ENCODE peak calls at places on chromosomes 4 and X, in eight cellular contexts. A is K562, I is HCT116, S is fibroblast of lung, X is IMR-90, K is endothelial cell of umbilical vein, R is HepG2, O is mammary epithelial cell. T is an unnamed sample.

GRCh38 chrX:155071694-155072215 is 447 bp downstream of the BRCC3 start:
- DNase-seq in O (no peak), R (no peak), I (no peak), A (no peak), X (no peak), S (no peak), K (no peak), T (no peak)

GRCh38 chr4:113278324-113278934 is 229.0 kb downstream of the ANK2 start:
- DNase-seq in O (peak), K (peak), R (peak), X (peak), A (peak), S (peak), I (peak), T (peak)

GRCh38 chr4:40193018-40193571 is 3.7 kb upstream of the RHOH start:
- DNase-seq in K (no peak), A (no peak), I (no peak), R (peak), X (no peak), O (no peak), S (no peak), T (peak)

GRCh38 chrX:152641256-152641875 is 3.7 kb downstream of the GABRQ start:
- DNase-seq in R (no peak), A (no peak), K (no peak), O (no peak), X (no peak), I (no peak), S (no peak), T (no peak)

GRCh38 chrX:131792356-131792749 is 230.7 kb upstream of the STK26 start:
- DNase-seq in S (peak), K (no peak), I (no peak), X (peak), O (peak), R (no peak), A (no peak), T (no peak)

GRCh38 chr4:1406946-1407656 is 859 bp upstream of the NKX1-1 start:
- DNase-seq in X (no peak), R (no peak), A (no peak), I (no peak), K (no peak), S (no peak), O (no peak), T (no peak)

GRCh38 chr4:29142708-29143107 is 1577.5 kb upstream of the PCDH7 start:
- DNase-seq in A (no peak), K (no peak), X (no peak), O (no peak), S (no peak), R (no peak), I (no peak), T (no peak)

GRCh38 chr4:6142935-6143602 is 57.3 kb downstream of the JAKMIP1 start:
- DNase-seq in X (no peak), R (no peak), A (no peak), O (no peak), K (no peak), I (no peak), S (no peak), T (no peak)

GRCh38 chr4:26406346-26406975 is 83.8 kb downstream of the CCKAR start:
- DNase-seq in X (peak), S (peak), O (peak), K (peak), I (no peak), R (no peak), A (no peak), T (no peak)

GRCh38 chrX:153592966-153593688 is 5.8 kb downstream of the CCNQ start:
- DNase-seq in S (no peak), K (no peak), X (no peak), R (no peak), O (no peak), I (no peak), A (no peak), T (no peak)

GRCh38 chr4:102439835-102440234 is 61.3 kb upstream of the NFKB1 start:
- DNase-seq in S (peak), A (peak), K (peak), I (no peak), O (peak), X (peak), R (peak), T (no peak)

GRCh38 chr4:8427761-8428287 is 12.7 kb downstream of the ACOX3 start:
- DNase-seq in O (peak), K (peak), A (no peak), I (no peak), S (peak), X (peak), R (peak), T (no peak)

GRCh38 chr4:30726090-30726668 is 6.0 kb downstream of the PCDH7 start:
- DNase-seq in I (no peak), S (peak), O (no peak), X (no peak), K (peak), A (no peak), R (no peak), T (no peak)

GRCh38 chrX:85922821-85923220 is 124.5 kb downstream of the CHM start:
- DNase-seq in K (no peak), O (peak), X (peak), A (no peak), S (peak), R (no peak), I (no peak), T (no peak)

GRCh38 chrX:108199691-108200090 is 108.1 kb downstream of the ATG4A start:
- DNase-seq in S (peak), R (peak), X (peak), O (peak), K (peak), I (peak), A (peak), T (no peak)

GRCh38 chrX:57951666-57952319 is 41.5 kb upstream of the ZXDA start:
- DNase-seq in R (no peak), O (no peak), I (no peak), X (no peak), S (no peak), A (no peak), K (no peak), T (no peak)

GRCh38 chrX:2694868-2695267 is 3.8 kb downstream of the CD99 start:
- DNase-seq in I (no peak), S (no peak), R (no peak), K (peak), X (no peak), A (no peak), O (no peak), T (no peak)

GRCh38 chr4:40046311-40046980 is 10.2 kb upstream of the N4BP2 start:
- DNase-seq in K (peak), O (peak), A (peak), S (peak), R (peak), X (peak), I (no peak), T (no peak)

GRCh38 chrX:139025822-139026221 is 314.3 kb upstream of the FGF13 start:
- DNase-seq in O (peak), X (no peak), R (no peak), S (no peak), A (no peak), K (no peak), I (no peak), T (no peak)

GRCh38 chr4:159776915-159777314 is 674.0 kb downstream of the RAPGEF2 start:
- DNase-seq in A (no peak), I (no peak), X (no peak), R (no peak), S (no peak), K (no peak), O (no peak), T (no peak)

GRCh38 chrX:97882306-97882705 is 998.6 kb downstream of the RPA4 start:
- DNase-seq in X (peak), S (no peak), A (no peak), R (no peak), I (no peak), O (no peak), K (no peak), T (no peak)

GRCh38 chr4:15197005-15197404 is 194.7 kb downstream of the CPEB2 start:
- DNase-seq in O (peak), I (no peak), X (peak), K (peak), S (peak), A (peak), R (peak), T (no peak)

GRCh38 chr4:147678796-147679549 is 5.0 kb downstream of the PRMT9 start:
- DNase-seq in O (no peak), S (peak), X (peak), I (peak), A (no peak), K (no peak), R (peak), T (no peak)

GRCh38 chr4:79663865-79664264 is 255.8 kb upstream of the GK2 start:
- DNase-seq in R (no peak), K (no peak), S (no peak), A (no peak), O (no peak), I (no peak), X (no peak), T (no peak)

GRCh38 chr4:176791591-176792347 is 953 bp downstream of the VEGFC start:
- DNase-seq in A (no peak), I (no peak), O (peak), R (no peak), S (peak), K (peak), X (peak), T (no peak)

GRCh38 chr4:169009281-169010124 is 552 bp downstream of the CBR4 start:
- DNase-seq in X (peak), A (peak), K (peak), R (peak), I (peak), S (peak), O (peak), T (no peak)

GRCh38 chr4:181846934-181847333 is 396.3 kb upstream of the TENM3 start:
- DNase-seq in K (no peak), O (no peak), R (no peak), S (no peak), X (no peak), I (no peak), A (no peak), T (no peak)

GRCh38 chr4:71231073-71231752 is 107.6 kb upstream of the SLC4A4 start:
- DNase-seq in R (no peak), O (no peak), A (no peak), K (no peak), S (peak), I (no peak), X (peak), T (no peak)

GRCh38 chr4:6029254-6029653 is 11.0 kb upstream of the C4orf50 start:
- DNase-seq in O (no peak), X (no peak), I (no peak), S (no peak), K (no peak), R (no peak), A (no peak), T (no peak)

GRCh38 chrX:134543201-134543797 is 83.3 kb downstream of the HPRT1 start:
- DNase-seq in X (no peak), O (no peak), I (no peak), K (peak), S (no peak), A (no peak), R (no peak), T (no peak)

GRCh38 chrX:134546187-134546586 is 86.2 kb downstream of the HPRT1 start:
- DNase-seq in O (no peak), X (no peak), K (no peak), S (no peak), R (no peak), A (no peak), I (no peak), T (no peak)

GRCh38 chrX:134544189-134544588 is 84.2 kb downstream of the HPRT1 start:
- DNase-seq in R (no peak), K (no peak), S (no peak), O (no peak), A (no peak), I (no peak), X (no peak), T (no peak)

GRCh38 chrX:134545524-134545923 is 85.6 kb downstream of the HPRT1 start:
- DNase-seq in R (no peak), I (no peak), A (no peak), K (no peak), O (no peak), X (no peak), S (no peak), T (no peak)

GRCh38 chrX:134544614-134545255 is 84.8 kb downstream of the HPRT1 start:
- DNase-seq in S (no peak), A (no peak), I (no peak), X (no peak), K (no peak), O (no peak), R (no peak), T (no peak)
- H3K9ac ChIP-seq in S (no peak), A (no peak), I (no peak), X (no peak), K (no peak), O (no peak), R (no peak), T (peak)

GRCh38 chrX:134670241-134670811 is 12.1 kb upstream of the PLAC1 start:
- DNase-seq in R (peak), I (no peak), X (peak), S (peak), K (peak), O (peak), A (no peak), T (peak)

GRCh38 chrX:134669378-134670098 is 11.3 kb upstream of the PLAC1 start:
- DNase-seq in K (peak), A (no peak), X (peak), R (no peak), I (no peak), S (peak), O (peak), T (no peak)

GRCh38 chrX:134672101-134672500 is 13.8 kb upstream of the PLAC1 start:
- DNase-seq in S (no peak), K (no peak), X (no peak), A (no peak), R (no peak), I (no peak), O (no peak), T (no peak)

GRCh38 chrX:134673123-134673522 is 14.9 kb upstream of the PLAC1 start:
- DNase-seq in R (no peak), X (no peak), K (no peak), O (no peak), A (no peak), S (no peak), I (no peak), T (no peak)

GRCh38 chrX:134671207-134671750 is 13.0 kb upstream of the PLAC1 start:
- DNase-seq in K (peak), I (no peak), S (peak), A (no peak), O (no peak), R (no peak), X (peak), T (no peak)
- H3K9ac ChIP-seq in K (peak), I (no peak), S (no peak), A (no peak), O (no peak), R (no peak), X (no peak), T (no peak)

DNA sequence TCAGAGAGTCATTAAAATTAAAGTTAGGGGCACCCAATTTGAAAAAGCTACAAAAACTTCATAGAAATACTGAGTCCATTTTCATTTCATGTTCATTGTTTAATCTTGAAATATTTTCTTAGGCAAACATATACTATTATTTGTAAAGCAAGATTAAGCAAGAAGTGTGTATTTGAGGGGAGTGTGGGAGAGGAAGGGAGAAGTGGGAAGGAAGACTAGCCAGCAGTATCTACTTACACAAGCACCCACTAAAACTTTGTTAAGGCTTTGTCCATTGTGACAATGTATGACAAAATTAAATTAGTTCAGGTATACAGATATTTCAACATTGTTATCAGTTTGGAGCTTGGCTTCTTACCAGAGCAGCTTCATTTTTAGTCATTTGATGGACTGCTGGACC is 222.9 kb downstream of the ARHGAP24 start:
- DNase-seq in S (no peak), X (no peak), R (no peak), I (no peak), O (no peak), K (no peak), A (no peak), T (no peak)
- H3K9ac ChIP-seq in S (no peak), X (no peak), R (no peak), I (no peak), O (no peak), K (no peak), A (no peak), T (no peak)

DNA sequence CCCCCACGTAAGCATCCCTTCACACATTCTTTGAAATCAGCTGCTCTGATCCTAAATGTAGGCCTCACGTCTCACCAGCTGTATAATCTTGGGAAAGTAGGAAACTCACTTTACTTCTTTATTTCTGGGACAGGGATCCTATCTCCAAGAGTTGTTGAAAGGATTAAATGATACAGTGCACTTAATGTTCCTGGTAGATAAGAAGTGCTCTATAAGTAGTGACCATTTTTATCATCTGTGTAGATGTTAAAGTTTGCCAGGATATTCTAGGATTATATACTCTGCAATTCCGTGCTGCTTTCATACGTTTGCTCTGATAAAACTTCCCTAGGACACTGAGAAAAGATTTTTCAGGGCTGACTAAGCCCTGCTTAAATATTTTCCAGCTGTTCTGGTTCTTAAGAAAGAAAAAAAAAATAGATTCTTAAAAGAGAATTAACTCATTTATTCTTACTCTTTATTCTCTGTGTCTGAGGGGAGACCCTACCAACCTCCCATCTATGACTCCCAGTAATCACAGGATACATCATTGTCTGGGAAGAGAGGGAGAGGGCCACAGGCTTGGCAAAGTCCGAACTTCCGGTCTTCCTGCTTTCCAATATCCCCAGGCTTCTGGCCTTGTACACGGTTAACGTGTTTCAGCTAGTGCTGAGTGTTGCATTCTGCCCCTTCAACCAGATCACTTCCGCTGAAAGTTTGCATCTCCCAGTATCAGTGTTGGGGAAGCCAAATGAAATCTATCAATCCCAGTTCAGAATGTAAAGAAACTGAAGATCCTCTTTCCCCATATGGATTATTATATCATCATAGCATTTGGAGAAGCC is 269.2 kb downstream of the TRIML1 start:
- DNase-seq in O (peak), S (no peak), A (no peak), K (no peak), I (no peak), R (no peak), X (peak), T (no peak)
- H3K9ac ChIP-seq in O (no peak), S (no peak), A (no peak), K (no peak), I (no peak), R (no peak), X (peak), T (no peak)

GRCh38 chr4:150801833-150802232 is 213.3 kb downstream of the LRBA start:
- DNase-seq in R (no peak), X (no peak), O (no peak), A (no peak), K (no peak), S (no peak), I (no peak), T (no peak)

GRCh38 chr4:150805183-150806025 is 209.7 kb downstream of the LRBA start:
- DNase-seq in O (no peak), S (no peak), K (no peak), R (peak), I (no peak), A (no peak), X (no peak), T (no peak)
- H3K9ac ChIP-seq in O (no peak), S (no peak), K (no peak), R (no peak), I (no peak), A (no peak), X (no peak), T (no peak)

DNA sequence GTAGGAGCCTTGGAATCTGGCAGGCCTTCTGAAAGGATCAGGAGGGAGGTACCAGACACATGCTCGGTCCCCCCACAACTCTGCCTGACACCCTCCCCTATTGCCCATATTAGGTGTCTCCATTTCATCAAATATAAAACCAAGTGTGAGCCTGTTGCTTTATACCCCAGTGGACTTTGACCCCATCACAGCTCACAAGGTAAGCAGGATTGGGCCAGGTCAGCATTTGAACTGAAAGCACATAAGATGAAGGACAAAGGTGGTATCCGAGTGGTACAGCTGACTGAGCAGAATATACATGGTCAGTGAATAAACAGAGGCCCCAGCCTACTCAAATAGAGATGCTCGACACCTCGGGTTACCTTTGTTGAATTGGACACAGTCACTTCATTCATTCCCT is 20.0 kb downstream of the SLC25A43 start:
- DNase-seq in R (peak), S (no peak), O (no peak), K (no peak), A (no peak), X (no peak), I (no peak), T (no peak)
- H3K9ac ChIP-seq in R (no peak), S (no peak), O (no peak), K (no peak), A (no peak), X (no peak), I (no peak), T (no peak)

DNA sequence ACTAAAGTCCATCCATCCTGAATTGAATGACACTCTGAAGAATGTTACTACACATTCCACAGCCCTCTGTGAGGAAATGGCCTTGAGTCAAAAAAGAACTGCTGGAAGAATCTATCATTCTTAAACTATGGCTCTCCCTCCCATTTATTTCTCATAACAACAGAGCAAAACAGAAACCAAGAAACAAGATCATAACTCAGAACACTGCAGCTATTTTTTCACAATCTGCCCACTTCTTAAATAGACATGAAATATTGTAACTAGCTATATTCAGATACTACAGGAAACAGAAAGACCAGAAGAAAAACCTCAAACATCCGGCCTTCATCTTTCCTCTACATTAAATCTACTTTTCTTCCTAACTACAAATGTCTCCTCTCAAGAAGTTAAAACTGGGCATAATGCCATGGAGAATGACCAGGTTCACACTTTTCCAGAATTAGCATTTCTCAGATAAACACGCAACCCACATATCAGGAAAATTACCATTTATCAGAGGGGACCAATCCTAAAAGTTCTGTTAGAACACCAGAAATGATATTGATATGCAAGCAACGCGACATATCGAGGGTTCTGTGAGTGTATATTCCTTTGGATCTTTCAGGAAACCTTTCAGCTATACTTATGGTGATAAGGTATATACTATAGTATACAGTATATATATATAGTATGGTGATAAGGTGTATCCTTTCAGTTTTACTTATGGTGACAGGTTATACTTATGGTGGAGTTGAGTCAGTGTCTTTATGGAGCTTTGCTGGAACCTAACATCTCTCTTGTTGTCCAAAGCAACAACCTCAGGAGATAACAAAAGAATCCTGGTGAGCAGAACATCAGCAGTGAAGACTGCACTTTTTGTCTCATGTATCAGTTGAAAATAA is 60.4 kb upstream of the IRF2 start:
- DNase-seq in I (no peak), S (peak), K (peak), A (peak), O (peak), X (peak), R (peak), T (no peak)
- H3K9ac ChIP-seq in I (no peak), S (no peak), K (peak), A (no peak), O (peak), X (no peak), R (no peak), T (no peak)

T was measured in H1.